ENCODE peak calls at places on chromosomes 6 and 20, in four cellular contexts. D, R, B and J are unnamed samples.

GRCh38 chr20:52076164-52076563 is 115.4 kb downstream of the ZFP64 start:
- DNase-seq in D (no peak), B (no peak), R (no peak), J (no peak)

GRCh38 chr6:15280023-15280422 is 34.2 kb downstream of the JARID2 start:
- DNase-seq in R (no peak), D (no peak), B (no peak), J (no peak)

GRCh38 chr6:167689278-167689677 is 137.4 kb upstream of the AFDN start:
- DNase-seq in D (no peak), R (no peak), B (no peak), J (no peak)

GRCh38 chr6:131107166-131107565 is 28.1 kb upstream of the AKAP7 start:
- DNase-seq in D (no peak), B (no peak), R (no peak), J (no peak)

GRCh38 chr6:108435391-108435790 is 125.3 kb upstream of the FOXO3 start:
- DNase-seq in D (no peak), B (no peak), R (no peak), J (no peak)

GRCh38 chr6:3776881-3777507 is 25.5 kb upstream of the PXDC1 start:
- DNase-seq in B (no peak), R (peak), D (no peak), J (no peak)

GRCh38 chr20:45361794-45362193 is 1.2 kb upstream of the SYS1 start:
- DNase-seq in R (no peak), B (no peak), D (no peak), J (no peak)

GRCh38 chr20:32569380-32570305 is 15.5 kb downstream of the NOL4L start:
- DNase-seq in B (no peak), D (no peak), R (no peak), J (no peak)

GRCh38 chr20:63106108-63106764 is 99.5 kb upstream of the BHLHE23 start:
- DNase-seq in B (peak), R (no peak), D (no peak), J (no peak)

GRCh38 chr6:133242761-133243590 is 1.8 kb downstream of the EYA4 start:
- DNase-seq in B (no peak), D (no peak), R (no peak), J (no peak)

GRCh38 chr6:162856885-162857284 is 129.1 kb downstream of the PACRG start:
- DNase-seq in D (no peak), B (no peak), R (no peak), J (no peak)

GRCh38 chr6:74606488-74607135 is 599.2 kb downstream of the COL12A1 start:
- DNase-seq in R (no peak), D (no peak), B (peak), J (no peak)

GRCh38 chr6:31576897-31577341 is 1.6 kb downstream of the TNF start:
- DNase-seq in R (no peak), D (no peak), B (no peak), J (no peak)

GRCh38 chr6:56789342-56789741 is 146.7 kb upstream of the DST start:
- DNase-seq in D (no peak), R (no peak), B (no peak), J (no peak)

GRCh38 chr20:17611540-17612286 is 41.8 kb downstream of the DSTN start:
- DNase-seq in B (peak), D (no peak), R (peak), J (peak)

GRCh38 chr6:148307400-148307799 is 35.2 kb upstream of the SASH1 start:
- DNase-seq in D (no peak), B (no peak), R (no peak), J (no peak)

GRCh38 chr6:165987483-165988305 is 180.0 kb downstream of the TBXT start:
- DNase-seq in D (no peak), R (no peak), B (peak), J (no peak)

GRCh38 chr20:45969712-45970634 is 2.0 kb downstream of the ZNF335 start:
- DNase-seq in D (peak), R (peak), B (peak), J (peak)

GRCh38 chr6:37525460-37526357 is 26.0 kb upstream of the CCDC167 start:
- DNase-seq in D (no peak), R (no peak), B (no peak), J (peak)

GRCh38 chr20:44688053-44688625 is 27.0 kb upstream of the CCN5 start:
- DNase-seq in R (no peak), D (no peak), B (no peak), J (no peak)

GRCh38 chr6:161446934-161447333 is 173.1 kb upstream of the AGPAT4 start:
- DNase-seq in B (no peak), D (no peak), R (peak), J (no peak)

GRCh38 chr6:13188306-13188705 is 140.0 kb downstream of the TBC1D7 start:
- DNase-seq in B (no peak), R (peak), D (no peak), J (no peak)

GRCh38 chr6:138882369-138883017 is 86.6 kb downstream of the ECT2L start:
- DNase-seq in R (no peak), D (no peak), B (no peak), J (peak)

GRCh38 chr20:14711681-14712080 is 374.3 kb upstream of the FLRT3 start:
- DNase-seq in D (no peak), R (no peak), B (no peak), J (no peak)

GRCh38 chr6:25359191-25359861 is 80.2 kb downstream of the CARMIL1 start:
- DNase-seq in R (no peak), D (no peak), B (peak), J (no peak)

GRCh38 chr6:2680264-2680908 is 70.3 kb downstream of the MYLK4 start:
- DNase-seq in B (no peak), R (no peak), D (no peak), J (no peak)

GRCh38 chr6:2687456-2687855 is 63.3 kb downstream of the MYLK4 start:
- DNase-seq in D (no peak), B (no peak), R (no peak), J (no peak)

GRCh38 chr6:2688416-2689064 is 62.2 kb downstream of the MYLK4 start:
- DNase-seq in R (no peak), D (no peak), B (no peak), J (peak)

GRCh38 chr6:2684766-2685754 is 65.7 kb downstream of the MYLK4 start:
- DNase-seq in R (no peak), B (no peak), D (no peak), J (no peak)

GRCh38 chr6:2684059-2684749 is 66.5 kb downstream of the MYLK4 start:
- DNase-seq in B (no peak), D (no peak), R (no peak), J (no peak)
- TF ChIP-seq CTCF in B (no peak), D (no peak), R (no peak), J (no peak)

GRCh38 chr6:113854531-113855499 is 2.3 kb upstream of the MARCKS start:
- DNase-seq in D (peak), B (peak), R (peak), J (peak)
- TF ChIP-seq CTCF in D (no peak), B (no peak), R (no peak), J (peak)

GRCh38 chr6:63882208-63882607 is 246.6 kb downstream of the PHF3 start:
- DNase-seq in B (no peak), D (no peak), R (no peak), J (no peak)
- TF ChIP-seq CTCF in B (no peak), D (no peak), R (no peak), J (no peak)

GRCh38 chr6:126422912-126423311 is 83.0 kb downstream of the CENPW start:
- DNase-seq in B (no peak), R (no peak), D (no peak), J (no peak)
- TF ChIP-seq CTCF in B (no peak), R (no peak), D (no peak), J (no peak)

DNA sequence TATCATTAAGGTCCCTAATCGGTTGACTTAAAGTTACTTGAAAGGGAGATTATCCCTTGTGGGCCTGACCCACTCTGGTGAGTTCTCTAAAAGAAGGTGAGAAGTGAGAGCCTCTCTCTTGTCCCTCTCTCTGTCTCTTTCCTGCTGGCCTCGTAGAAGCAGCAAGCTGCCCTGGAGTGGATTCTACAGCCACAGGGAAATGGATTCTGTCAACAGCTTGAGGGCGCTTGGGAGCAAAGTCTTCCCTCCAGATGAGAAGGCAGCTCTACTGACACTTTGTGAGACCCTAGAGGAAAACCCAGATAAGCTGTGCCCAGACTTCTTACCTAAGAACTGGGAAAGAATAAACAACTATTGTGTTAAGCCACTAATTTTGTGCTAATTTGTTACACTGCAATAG is 40.0 kb downstream of the ANKRD60 start:
- DNase-seq in B (no peak), R (no peak), D (no peak), J (no peak)
- TF ChIP-seq CTCF in B (no peak), R (no peak), D (no peak), J (no peak)

DNA sequence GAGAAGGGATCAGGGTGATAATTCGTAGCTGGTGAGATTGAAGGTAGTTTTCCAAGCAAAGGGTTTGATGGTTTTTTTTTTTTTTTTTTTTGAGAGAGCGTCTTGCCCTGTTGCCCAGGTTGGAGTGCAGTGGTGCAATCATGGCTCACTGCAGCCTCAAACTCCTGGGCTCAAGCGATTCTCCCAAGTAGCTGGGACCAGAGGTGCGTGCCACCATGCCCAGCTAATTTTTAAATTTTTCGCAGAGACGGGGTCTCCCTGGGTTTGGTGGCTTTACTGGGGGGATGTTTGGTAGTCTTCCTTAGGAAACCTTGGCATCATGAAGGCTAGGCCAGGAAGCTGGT is 76.8 kb upstream of the RNF24 start:
- DNase-seq in D (no peak), B (peak), R (no peak), J (no peak)
- TF ChIP-seq CTCF in D (no peak), B (no peak), R (no peak), J (no peak)

GRCh38 chr6:4844108-4844507 is 67.9 kb downstream of the CDYL start:
- DNase-seq in D (no peak), R (no peak), B (no peak), J (no peak)
- TF ChIP-seq CTCF in D (no peak), R (no peak), B (no peak), J (peak)